ENCODE peak calls at places on chromosomes 7 and 10, in five cellular contexts. D, K, P, A and L are unnamed samples.

GRCh38 chr7:131546583-131547111 is 9.8 kb downstream of the PODXL start:
- DNase-seq in D (no peak), K (no peak), P (peak; percentile 70), A (no peak), L (peak; percentile 72)

GRCh38 chr10:7388602-7389001 is 22.2 kb downstream of the SFMBT2 start:
- DNase-seq in K (no peak), P (no peak), A (no peak), D (no peak), L (no peak)

GRCh38 chr7:73560035-73560835 is 2.7 kb upstream of the BCL7B start:
- DNase-seq in A (peak; percentile 64), K (peak; percentile 76), D (no peak), P (no peak), L (no peak)

GRCh38 chr7:31633894-31634494 is 53.0 kb upstream of the PPP1R17 start:
- DNase-seq in D (peak; percentile 44), A (peak; percentile 71), K (peak; percentile 48), P (peak; percentile 63), L (peak; percentile 53)

GRCh38 chr7:93877742-93878141 is 12.8 kb downstream of the TFPI2 start:
- DNase-seq in K (no peak), P (no peak), D (no peak), A (no peak), L (no peak)

GRCh38 chr10:131553121-131553520 is 241.6 kb upstream of the TCERG1L start:
- DNase-seq in P (no peak), D (no peak), K (no peak), A (no peak), L (no peak)

GRCh38 chr7:150481207-150481920 is 30.9 kb downstream of the GIMAP8 start:
- DNase-seq in K (peak; percentile 42), A (no peak), D (no peak), P (no peak), L (no peak)

GRCh38 chr7:31051598-31052503 is at the start of gene ADCYAP1R1:
- DNase-seq in D (no peak), A (no peak), K (no peak), P (peak; percentile 51), L (peak; percentile 70)

GRCh38 chr10:15627617-15628196 is 92.0 kb downstream of the ITGA8 start:
- DNase-seq in D (no peak), K (peak; percentile 33), P (no peak), A (no peak), L (no peak)

GRCh38 chr10:96124230-96125141 is 5.6 kb upstream of the ZNF518A start:
- DNase-seq in P (peak; percentile 59), K (peak; percentile 46), D (peak; percentile 50), A (peak; percentile 83), L (peak; percentile 48)

GRCh38 chr7:139748373-139748765 is 29.4 kb downstream of the HIPK2 start:
- DNase-seq in D (no peak), A (no peak), P (no peak), K (no peak), L (no peak)

DNA sequence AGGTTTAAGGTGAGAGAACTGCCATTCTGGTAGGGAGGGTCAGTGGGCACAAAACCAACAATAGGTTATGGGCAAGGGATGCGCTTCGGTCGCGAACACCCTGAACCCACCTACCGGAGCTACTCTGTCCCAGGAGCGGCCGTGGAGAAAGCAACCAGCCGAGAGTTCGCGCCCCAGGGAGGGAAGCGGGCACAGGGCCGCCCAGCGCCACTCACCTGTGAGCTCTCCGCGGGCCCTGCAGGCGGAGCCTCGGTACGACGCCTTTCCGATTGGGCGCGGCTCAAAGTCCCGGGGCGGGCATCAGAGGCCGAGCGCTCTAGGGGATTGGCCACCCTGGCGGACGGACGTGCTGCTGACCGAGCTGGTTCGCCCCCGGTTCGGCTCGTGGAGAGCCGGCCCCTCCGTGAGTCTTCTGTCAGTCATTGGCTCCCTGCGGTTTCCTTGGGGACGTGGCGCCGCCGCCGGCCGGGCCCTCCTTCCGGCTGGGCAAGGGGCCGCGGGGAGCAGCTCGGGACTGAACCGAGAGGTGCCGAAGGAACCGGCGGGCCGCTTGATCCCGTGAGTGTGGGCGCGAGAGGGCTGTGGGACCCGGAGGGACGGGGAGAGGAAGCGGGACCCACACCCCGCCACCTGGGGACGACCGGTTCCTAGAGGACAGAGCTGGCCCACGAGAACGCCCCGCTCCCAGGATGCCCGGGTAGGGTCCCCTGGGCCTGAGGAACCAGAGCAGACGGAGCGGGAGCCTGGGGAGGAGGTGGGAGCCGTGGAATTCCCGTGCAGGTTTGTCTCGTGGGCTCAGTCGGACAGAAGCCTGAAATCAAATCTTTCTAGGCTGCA is at the start of gene ENTPD7:
- DNase-seq in D (peak; percentile 96), A (peak; percentile 97), K (peak; percentile 97), P (peak; percentile 93), L (peak; percentile 95)
- TF ChIP-seq CTCF in D (no peak), A (peak; percentile 16), K (peak; percentile 62), P (peak; percentile 21), L (peak; percentile 68)

DNA sequence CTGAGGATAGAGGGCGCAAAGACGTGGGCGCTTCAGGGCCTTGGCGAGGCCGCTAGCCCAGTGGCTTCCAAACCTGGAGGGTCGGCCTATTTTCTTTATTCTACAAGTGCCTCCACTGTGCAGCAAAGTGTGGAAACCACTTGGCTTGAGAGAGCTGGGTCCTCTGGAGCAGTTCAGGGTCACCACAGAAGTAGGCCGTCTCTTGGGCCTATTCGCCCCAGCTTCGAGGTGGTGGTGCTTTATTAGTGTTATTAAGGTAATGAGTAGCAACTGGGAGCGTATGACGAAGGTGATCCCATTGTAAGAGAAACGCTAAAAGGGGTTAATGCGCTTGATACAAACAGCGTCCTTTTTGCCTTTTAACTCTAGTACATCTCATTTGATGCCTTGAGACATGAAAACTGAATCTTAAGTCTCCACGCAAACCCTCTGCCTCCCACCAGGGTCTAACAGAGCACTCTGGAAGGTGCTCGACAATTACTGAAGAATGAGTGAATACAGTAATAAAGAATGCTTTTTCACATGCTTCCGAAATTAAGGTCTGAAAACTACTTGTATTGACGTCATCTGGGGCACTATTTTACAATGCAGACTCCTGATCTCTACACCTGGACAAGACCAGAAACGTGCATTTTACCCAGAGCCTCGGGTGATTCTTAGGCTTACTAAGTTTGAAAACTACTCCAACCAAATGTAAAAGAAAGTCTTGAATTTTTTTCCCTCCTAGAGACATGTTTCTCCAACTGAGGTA is 647 bp upstream of the GSAP start:
- DNase-seq in A (no peak), D (no peak), K (peak; percentile 47), P (no peak), L (no peak)
- TF ChIP-seq CTCF in A (peak; percentile 11), D (no peak), K (no peak), P (no peak), L (no peak)

DNA sequence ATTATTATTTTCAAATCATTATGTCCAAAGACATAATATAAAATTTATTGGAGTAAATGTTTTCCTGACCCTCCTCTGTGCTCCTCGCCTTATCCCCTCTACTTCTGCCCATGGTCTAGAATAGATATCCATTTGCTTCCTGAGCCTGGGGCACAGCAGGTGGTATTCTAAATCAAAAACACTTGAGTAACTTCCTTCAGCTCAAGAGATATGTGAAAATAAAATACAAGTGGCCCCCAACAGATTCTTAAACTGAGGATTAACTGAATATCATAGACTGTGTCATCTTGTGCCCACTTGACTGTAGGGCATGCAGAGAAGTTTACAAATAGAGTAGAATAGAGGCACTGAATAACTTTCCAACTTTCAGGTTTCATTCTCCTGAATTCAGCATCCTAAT is 59.1 kb downstream of the HGF start:
- DNase-seq in A (no peak), D (no peak), P (no peak), K (no peak), L (no peak)
- TF ChIP-seq CTCF in A (no peak), D (no peak), P (no peak), K (no peak), L (no peak)

GRCh38 chr7:97844036-97844435 is 28.2 kb downstream of the ASNS start:
- DNase-seq in D (no peak), A (no peak), K (no peak), P (no peak), L (no peak)
- TF ChIP-seq CTCF in D (no peak), A (no peak), K (no peak), P (no peak), L (no peak)

DNA sequence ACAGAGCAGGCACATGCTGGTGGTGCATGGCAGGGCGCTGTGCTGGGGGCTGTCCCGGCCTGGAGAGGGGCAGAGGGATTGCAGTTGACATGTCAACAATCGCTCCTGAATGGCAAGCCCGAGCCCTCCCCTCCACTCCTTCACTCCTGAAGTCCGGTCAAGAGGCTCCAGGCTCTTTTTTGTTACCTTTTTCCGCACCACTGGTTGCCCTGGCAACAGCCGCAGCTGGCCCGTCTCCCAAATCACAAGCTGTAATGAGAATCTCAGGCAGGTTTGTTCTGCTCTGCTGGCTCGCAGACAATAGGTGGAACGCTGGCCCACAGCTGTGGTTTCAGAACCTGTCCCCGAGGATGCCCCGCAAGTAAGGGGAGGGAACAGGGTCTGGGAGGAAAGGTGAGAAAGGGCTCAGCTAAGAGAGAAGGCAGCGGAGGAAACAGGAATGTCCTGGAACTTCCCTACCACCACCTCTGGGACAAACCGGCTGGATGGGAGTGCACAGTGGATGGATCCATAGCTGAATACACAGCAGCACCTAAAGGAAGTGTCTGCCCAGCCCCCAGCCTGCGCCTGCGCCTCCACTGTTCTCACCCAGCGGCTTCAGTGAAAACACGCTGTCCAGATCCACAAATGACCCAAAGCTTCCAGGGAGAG is 58.9 kb downstream of the CALML3 start:
- DNase-seq in D (peak; percentile 87), A (peak; percentile 50), P (peak; percentile 75), K (no peak), L (peak; percentile 51)
- TF ChIP-seq CTCF in D (no peak), A (no peak), P (no peak), K (no peak), L (no peak)

GRCh38 chr10:34723746-34724145 is 91.3 kb downstream of the PARD3 start:
- DNase-seq in A (peak; percentile 82), K (peak; percentile 59), D (no peak), P (peak; percentile 26), L (no peak)
- TF ChIP-seq CTCF in A (peak; percentile 56), K (peak; percentile 68), D (peak; percentile 46), P (no peak), L (no peak)

DNA sequence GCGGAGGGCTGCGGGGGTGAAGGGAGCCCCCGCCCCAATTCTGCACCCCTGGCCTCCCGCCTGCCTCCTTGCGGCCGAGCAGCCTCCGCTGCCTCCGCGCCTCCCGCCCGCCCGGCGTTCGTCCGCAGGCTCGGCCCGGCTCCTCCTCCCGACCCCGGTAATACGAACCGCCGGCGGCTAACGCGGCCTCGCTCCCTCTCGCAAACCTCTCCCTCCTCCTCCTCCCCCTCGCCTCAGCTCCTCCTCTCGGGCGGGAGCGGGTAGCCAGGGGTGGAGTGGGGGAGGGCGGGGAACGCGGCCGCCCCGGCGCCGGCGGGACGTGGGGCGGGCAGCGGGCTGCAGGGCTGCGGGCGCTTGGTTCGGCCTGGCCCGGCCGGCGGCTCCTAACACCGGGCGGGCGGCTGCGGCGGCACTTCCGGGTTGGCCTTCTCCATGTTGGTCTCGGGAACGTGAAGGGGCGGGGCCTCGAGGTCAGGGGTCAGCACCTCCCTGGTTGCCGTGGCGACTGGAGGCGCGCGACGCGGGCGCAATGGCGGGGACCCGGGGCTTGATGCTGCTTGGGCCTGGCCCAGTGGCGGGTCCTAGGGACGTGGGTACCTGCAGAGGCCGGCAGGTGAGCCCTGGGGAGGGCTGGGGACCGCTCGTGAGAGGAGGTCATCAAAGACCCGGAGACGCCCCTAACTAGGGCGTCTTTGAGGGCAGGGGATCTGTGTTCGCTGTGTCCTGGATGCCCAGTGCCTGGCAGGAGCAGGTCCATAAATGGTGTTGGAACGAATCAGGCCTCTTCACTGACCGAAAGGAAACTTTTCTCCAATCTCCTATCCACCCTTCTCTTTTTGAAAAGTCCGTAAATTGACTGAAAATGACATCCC is at the start of gene RAB11FIP2:
- DNase-seq in P (peak; percentile 94), A (peak; percentile 96), D (peak; percentile 97), K (peak; percentile 98), L (peak; percentile 97)
- TF ChIP-seq CTCF in P (no peak), A (peak; percentile 32), D (no peak), K (no peak), L (no peak)

GRCh38 chr10:83917519-83918506 is 221.5 kb upstream of the GHITM start:
- DNase-seq in A (peak; percentile 13), P (no peak), K (peak; percentile 35), D (no peak), L (peak; percentile 63)
- TF ChIP-seq CTCF in A (peak; percentile 27), P (no peak), K (peak; percentile 15), D (no peak), L (no peak)